ENCODE peak calls at places on chromosomes 2 and 18, in four cellular contexts. T is vagina, G is neural progenitor cell, U is GM23338. P is an unnamed sample.

GRCh38 chr2:100260712-100261620 is 61.3 kb downstream of the LONRF2 start:
- DNase-seq in T (no peak), U (peak; percentile 86), G (peak; percentile 79), P (no peak)

GRCh38 chr2:237631801-237632585 is 4.6 kb downstream of the LRRFIP1 start:
- DNase-seq in U (no peak), G (no peak), T (no peak), P (no peak)

GRCh38 chr2:219634171-219634940 is 6.9 kb downstream of the SLC4A3 start:
- DNase-seq in T (no peak), U (no peak), G (no peak), P (no peak)

GRCh38 chr2:60512641-60513040 is 40.8 kb downstream of the BCL11A start:
- DNase-seq in G (no peak), T (no peak), U (no peak), P (no peak)

GRCh38 chr18:47113796-47114540 is 36.3 kb downstream of the HDHD2 start:
- DNase-seq in G (peak; percentile 63), T (no peak), U (peak; percentile 61), P (no peak)

GRCh38 chr2:105570757-105571156 is 171.9 kb upstream of the FHL2 start:
- DNase-seq in G (no peak), T (no peak), U (no peak), P (no peak)

GRCh38 chr2:128166954-128167353 is 76.0 kb downstream of the UGGT1 start:
- DNase-seq in G (no peak), U (no peak), T (no peak), P (no peak)

GRCh38 chr18:23437357-23438045 is 15.6 kb upstream of the RIOK3 start:
- DNase-seq in U (peak; percentile 90), G (peak; percentile 91), T (no peak), P (peak; percentile 93)

GRCh38 chr2:29011650-29012060 is 30.6 kb downstream of the TOGARAM2 start:
- DNase-seq in G (no peak), T (no peak), U (no peak), P (peak; percentile 78)

GRCh38 chr2:219557320-219557719 is 13.5 kb downstream of the TMEM198 start:
- DNase-seq in U (no peak), G (no peak), T (no peak), P (no peak)

GRCh38 chr2:195092341-195092740 is 564.7 kb upstream of the SLC39A10 start:
- DNase-seq in T (no peak), G (peak; percentile 75), U (peak; percentile 74), P (no peak)

GRCh38 chr2:7013761-7014160 is 96.5 kb downstream of the RNF144A start:
- DNase-seq in U (no peak), T (no peak), G (no peak), P (no peak)

GRCh38 chr2:2842466-2842865 is 511.4 kb upstream of the MYT1L start:
- DNase-seq in U (no peak), G (no peak), T (no peak), P (no peak)

GRCh38 chr2:56185582-56186046 is 1.8 kb downstream of the CCDC85A start:
- DNase-seq in G (peak; percentile 79), U (peak; percentile 79), T (no peak), P (peak; percentile 53)

GRCh38 chr18:58305792-58306191 is 261.8 kb downstream of the NEDD4L start:
- DNase-seq in G (no peak), U (no peak), T (no peak), P (no peak)

GRCh38 chr2:186925514-186925913 is 76.5 kb upstream of the ZSWIM2 start:
- DNase-seq in T (no peak), G (no peak), U (no peak), P (no peak)

GRCh38 chr2:44645931-44646330 is 284.2 kb downstream of the CAMKMT start:
- DNase-seq in T (no peak), U (no peak), G (no peak), P (no peak)

GRCh38 chr2:101253013-101253712 is 477 bp downstream of the CNOT11 start:
- DNase-seq in T (peak; percentile 88), U (peak; percentile 74), G (peak; percentile 72), P (peak; percentile 88)

GRCh38 chr18:24397131-24397693 is 412 bp downstream of the OSBPL1A start:
- DNase-seq in G (peak; percentile 82), U (peak; percentile 70), T (peak; percentile 94), P (peak; percentile 73)

GRCh38 chr18:46867471-46868170 is 49.7 kb downstream of the PIAS2 start:
- DNase-seq in T (no peak), G (no peak), U (peak; percentile 4), P (no peak)

GRCh38 chr2:163665817-163666216 is 70.0 kb downstream of the FIGN start:
- DNase-seq in T (no peak), U (no peak), G (no peak), P (no peak)

GRCh38 chr2:205972113-205972512 is 113.9 kb downstream of the INO80D start:
- DNase-seq in G (no peak), T (no peak), U (no peak), P (no peak)

GRCh38 chr2:53826587-53827397 is 33.0 kb downstream of the GPR75 start:
- DNase-seq in U (no peak), G (no peak), T (no peak), P (no peak)

GRCh38 chr2:217370391-217370790 is 510.5 kb upstream of the TNP1 start:
- DNase-seq in T (no peak), G (no peak), U (no peak), P (no peak)

GRCh38 chr2:180753809-180754761 is 226.3 kb upstream of the UBE2E3 start:
- DNase-seq in T (no peak), U (no peak), G (no peak), P (no peak)

GRCh38 chr2:119126650-119127049 is 31.9 kb downstream of the C1QL2 start:
- DNase-seq in T (no peak), G (peak; percentile 74), U (peak; percentile 93), P (peak; percentile 66)

GRCh38 chr2:158905824-158906223 is 62.6 kb upstream of the TANC1 start:
- DNase-seq in G (no peak), U (no peak), T (no peak), P (no peak)

GRCh38 chr2:124836415-124836814 is 811.3 kb downstream of the CNTNAP5 start:
- DNase-seq in G (no peak), T (no peak), U (no peak), P (no peak)

GRCh38 chr2:29016500-29016899 is 35.4 kb downstream of the TOGARAM2 start:
- DNase-seq in G (no peak), T (no peak), U (no peak), P (no peak)

GRCh38 chr2:113219889-113220641 is 46.3 kb downstream of the PSD4 start:
- DNase-seq in T (no peak), G (peak; percentile 16), U (no peak), P (peak; percentile 80)

GRCh38 chr2:200385063-200385635 is 78.7 kb downstream of the SPATS2L start:
- DNase-seq in T (no peak), U (no peak), G (no peak), P (no peak)

GRCh38 chr2:218395826-218396687 is 3.6 kb upstream of the CTDSP1 start:
- DNase-seq in T (no peak), G (peak; percentile 98), U (peak; percentile 94), P (peak; percentile 95)

GRCh38 chr2:218394298-218395089 is 5.2 kb upstream of the CTDSP1 start:
- DNase-seq in T (no peak), G (no peak), U (no peak), P (peak; percentile 55)

GRCh38 chr2:218396688-218397501 is 2.8 kb upstream of the CTDSP1 start:
- DNase-seq in G (peak; percentile 50), T (no peak), U (peak; percentile 47), P (peak; percentile 91)

GRCh38 chr2:218395090-218395444 is 4.6 kb upstream of the CTDSP1 start:
- DNase-seq in U (no peak), G (no peak), T (no peak), P (no peak)

GRCh38 chr2:218395456-218395825 is 4.2 kb upstream of the CTDSP1 start:
- DNase-seq in T (no peak), G (no peak), U (peak; percentile 37), P (peak; percentile 59)
- H3K4me3 ChIP-seq in T (peak overlapping the region; percentile 79), G (peak overlapping the region; percentile 74), U (peak overlapping the region; percentile 82), P (peak overlapping the region; percentile 99)

GRCh38 chr2:230793573-230794359 is 71.0 kb upstream of the ITM2C start:
- DNase-seq in U (no peak), T (peak; percentile 95), G (no peak), P (peak; percentile 57)
- H3K27ac ChIP-seq in U (peak overlapping the region; percentile 53), T (peak overlapping the region; percentile 77), G (no peak overlapping the region), P (peak overlapping the region; percentile 20)

DNA sequence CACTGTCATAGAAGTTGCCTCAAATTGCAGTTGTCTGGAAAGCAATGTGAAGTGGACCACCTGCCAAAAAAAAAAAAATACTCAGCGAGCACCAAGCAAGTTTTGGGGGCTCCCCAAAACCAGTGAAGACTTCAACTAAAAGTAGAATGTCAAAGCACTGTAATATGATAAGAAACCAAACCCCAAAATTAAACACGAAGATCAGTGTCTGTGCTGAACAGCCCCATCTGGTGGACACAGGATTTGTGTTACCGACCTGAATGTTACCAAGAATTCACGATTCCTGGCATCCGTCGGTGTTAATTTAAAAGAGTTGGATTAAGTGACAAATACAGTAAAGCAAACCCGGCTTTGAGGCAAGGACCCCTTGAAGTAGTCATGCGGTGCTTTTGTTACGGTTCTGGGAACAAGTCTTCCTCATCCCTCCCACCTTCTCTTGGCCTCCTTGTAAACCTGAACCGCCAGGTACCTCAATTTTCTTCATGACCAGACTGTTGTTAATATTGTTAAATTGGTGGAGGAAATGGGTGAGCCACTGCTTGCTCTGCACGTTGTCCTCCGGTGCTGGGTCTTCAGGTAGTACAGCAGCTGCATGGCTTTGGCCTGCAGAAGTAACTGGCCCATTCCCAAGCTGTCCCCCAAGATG is 31.3 kb upstream of the SSB start:
- DNase-seq in U (peak; percentile 87), G (peak; percentile 52), T (no peak), P (no peak)
- TF ChIP-seq CTCF in U (peak; percentile 84), G (peak; percentile 66), T (peak; percentile 59), P (peak; percentile 67)

DNA sequence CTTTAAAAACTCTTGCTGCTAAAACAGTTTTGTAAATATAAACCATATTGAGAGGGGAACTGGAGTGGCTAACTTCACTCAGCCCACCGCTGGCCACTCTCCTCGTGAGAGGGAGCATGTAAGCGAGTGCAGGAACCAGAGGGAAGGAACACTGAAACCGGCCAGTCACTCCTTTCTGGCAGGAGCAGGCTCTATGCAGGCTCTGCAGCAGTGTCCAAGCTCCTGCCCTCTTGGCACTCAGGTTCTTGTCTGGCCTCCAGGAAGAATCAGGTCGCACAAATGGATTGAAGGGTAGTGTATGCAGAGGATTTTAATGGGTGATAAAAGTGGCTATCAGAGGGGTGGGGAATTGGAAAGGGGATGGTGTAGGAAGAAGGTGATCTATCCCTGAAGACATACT is 157.7 kb downstream of the TMX3 start:
- DNase-seq in G (no peak), T (no peak), U (no peak), P (no peak)
- H3K4me3 ChIP-seq in G (no peak overlapping the region), T (no peak overlapping the region), U (no peak overlapping the region), P (no peak overlapping the region)

GRCh38 chr2:73232471-73233153 is 427 bp downstream of the PRADC1 start:
- DNase-seq in T (no peak), G (no peak), U (no peak), P (no peak)
- H3K27ac ChIP-seq in T (peak overlapping the region; percentile 41), G (no peak overlapping the region), U (no peak overlapping the region), P (peak overlapping the region; percentile 90)

P was measured in lower lobe of right lung.